ENCODE peak calls at places on chromosomes 7 and 10, in five cellular contexts. G is mesenchymal stem cell, J is T-helper 1 cell, A is GM23248, H is WTC11. K is an unnamed sample.
A peak's percentile ranks its signal among the peaks of the same experiment; 100 is the strongest.

GRCh38 chr7:54995631-54996340 is 23.0 kb upstream of the EGFR start:
- DNase-seq in G (peak; percentile 46), J (no peak), A (peak; percentile 61), H (no peak), K (peak; percentile 85)

GRCh38 chr10:123669901-123670300 is 3.7 kb downstream of the GPR26 start:
- DNase-seq in G (no peak), J (no peak), A (peak; percentile 89), H (no peak), K (no peak)

GRCh38 chr10:83983578-83984255 is 155.6 kb upstream of the GHITM start:
- DNase-seq in G (peak; percentile 56), J (no peak), A (no peak), H (peak; percentile 30), K (peak; percentile 5)

GRCh38 chr10:5951167-5951711 is 26.1 kb downstream of the IL15RA start:
- DNase-seq in G (no peak), J (no peak), A (peak; percentile 53), H (no peak), K (no peak)

GRCh38 chr10:48890904-48891839 is 48.5 kb downstream of the LRRC18 start:
- DNase-seq in G (no peak), J (no peak), A (peak; percentile 25), H (no peak), K (no peak)

GRCh38 chr10:32000937-32001336 is 55.3 kb downstream of the KIF5B start:
- DNase-seq in G (peak; percentile 65), J (no peak), A (peak; percentile 27), H (no peak), K (no peak)

GRCh38 chr10:91838199-91838598 is 40.0 kb downstream of the TNKS2 start:
- DNase-seq in G (no peak), J (no peak), A (no peak), H (no peak), K (no peak)

GRCh38 chr7:43105521-43106120 is 6.8 kb upstream of the HECW1 start:
- DNase-seq in G (no peak), J (no peak), A (peak; percentile 58), H (no peak), K (no peak)

GRCh38 chr10:128024426-128024825 is 101.8 kb downstream of the MKI67 start:
- DNase-seq in G (no peak), J (no peak), A (no peak), H (no peak), K (no peak)

GRCh38 chr7:120272261-120272895 is 597 bp upstream of the KCND2 start:
- DNase-seq in G (peak; percentile 69), J (no peak), A (peak; percentile 78), H (peak; percentile 34), K (peak; percentile 47)

GRCh38 chr10:127990846-127991542 is 84.1 kb downstream of the PTPRE start:
- DNase-seq in G (peak; percentile 90), J (peak; percentile 15), A (peak; percentile 91), H (no peak), K (peak; percentile 22)

GRCh38 chr7:96996111-96996936 is 9.0 kb upstream of the DLX6 start:
- DNase-seq in G (no peak), J (no peak), A (no peak), H (no peak), K (no peak)

K was measured in A549.